ENCODE peak calls at places on chromosomes 5 and 9, in ten cellular contexts. W, H, B, P, R, Z, J, Q, Y and S are unnamed samples.

GRCh38 chr9:106885451-106885850 is 22.5 kb downstream of the ZNF462 start:
- DNase-seq in H (no peak), P (no peak), Z (no peak), Y (peak; percentile 67), R (no peak), W (peak; percentile 82), J (no peak), B (no peak), Q (no peak), S (no peak)

GRCh38 chr9:18947772-18948391 is 85.1 kb downstream of the SAXO1 start:
- DNase-seq in B (no peak), H (no peak), R (no peak), W (no peak), J (no peak), Y (no peak), Q (no peak), P (no peak), Z (no peak), S (no peak)

GRCh38 chr5:220008-220407 is 1.9 kb downstream of the SDHA start:
- DNase-seq in Q (no peak), W (no peak), J (no peak), Y (no peak), H (peak; percentile 38), P (no peak), Z (no peak), R (no peak), B (no peak), S (no peak)

GRCh38 chr5:166165600-166165999 is 2125.8 kb upstream of the WWC1 start:
- DNase-seq in W (no peak), B (no peak), J (no peak), P (peak; percentile 38), H (no peak), Z (no peak), Q (peak; percentile 10), R (no peak), Y (no peak), S (no peak)

GRCh38 chr5:31220968-31221367 is 27.5 kb downstream of the CDH6 start:
- DNase-seq in Y (no peak), W (no peak), J (no peak), Z (no peak), P (no peak), B (peak; percentile 16), R (no peak), H (no peak), Q (no peak), S (no peak)

GRCh38 chr5:120955795-120956194 is 491.7 kb downstream of the PRR16 start:
- DNase-seq in B (no peak), P (no peak), R (no peak), Z (no peak), Q (no peak), Y (no peak), J (no peak), H (no peak), W (no peak), S (no peak)

GRCh38 chr9:93958875-93959682 is 3.9 kb upstream of the BARX1 start:
- DNase-seq in P (no peak), B (no peak), Y (no peak), W (peak; percentile 65), Q (peak; percentile 85), J (no peak), R (no peak), H (no peak), Z (no peak), S (no peak)

GRCh38 chr5:38532165-38532669 is 24.2 kb downstream of the LIFR start:
- DNase-seq in H (no peak), P (no peak), Q (no peak), Z (no peak), B (no peak), W (no peak), Y (no peak), R (no peak), J (no peak), S (no peak)

GRCh38 chr5:93582677-93583524 is at the start of gene NR2F1:
- DNase-seq in Y (peak; percentile 95), Z (peak; percentile 87), Q (peak; percentile 76), R (no peak), W (peak; percentile 74), J (no peak), B (peak; percentile 67), H (no peak), P (peak; percentile 94), S (peak; percentile 77)